ENCODE peak calls at places on chromosomes 13 and 19, in six cellular contexts. One of them, this sample, is unnamed.
A peak's percentile ranks its signal among the peaks of the same experiment; 100 is the strongest.

GRCh38 chr13:23671902-23672301 is 101.7 kb downstream of the TNFRSF19 start:
- DNase-seq in lower leg skin: no peak
- DNase-seq in transverse colon: no peak
- DNase-seq in IMR-90: peak; percentile 95
- DNase-seq in stomach: no peak
- DNase-seq in breast epithelium: no peak
- DNase-seq in this sample: no peak

GRCh38 chr13:77009011-77009410 is 17.1 kb downstream of the CLN5 start:
- DNase-seq in lower leg skin: no peak
- DNase-seq in transverse colon: no peak
- DNase-seq in IMR-90: peak; percentile 15
- DNase-seq in stomach: no peak
- DNase-seq in breast epithelium: no peak
- DNase-seq in this sample: no peak

GRCh38 chr13:75521956-75522355 is 15.7 kb downstream of the COMMD6 start:
- DNase-seq in lower leg skin: no peak
- DNase-seq in transverse colon: no peak
- DNase-seq in IMR-90: no peak
- DNase-seq in stomach: no peak
- DNase-seq in breast epithelium: no peak
- DNase-seq in this sample: no peak

GRCh38 chr13:98576215-98576945 is 527 bp downstream of the STK24 start:
- DNase-seq in lower leg skin: no peak
- DNase-seq in transverse colon: peak; percentile 70
- DNase-seq in IMR-90: no peak
- DNase-seq in stomach: peak; percentile 59
- DNase-seq in breast epithelium: peak; percentile 50
- DNase-seq in this sample: peak; percentile 81

GRCh38 chr13:73215807-73216206 is 157.0 kb downstream of the KLF5 start:
- DNase-seq in lower leg skin: no peak
- DNase-seq in transverse colon: peak; percentile 26
- DNase-seq in IMR-90: peak; percentile 26
- DNase-seq in stomach: peak; percentile 38
- DNase-seq in breast epithelium: peak; percentile 69
- DNase-seq in this sample: no peak

GRCh38 chr13:110126391-110126961 is 180.5 kb downstream of the COL4A1 start:
- DNase-seq in lower leg skin: no peak
- DNase-seq in transverse colon: no peak
- DNase-seq in IMR-90: peak; percentile 98
- DNase-seq in stomach: no peak
- DNase-seq in breast epithelium: peak; percentile 80
- DNase-seq in this sample: no peak

GRCh38 chr13:64855506-64855905 is 2374.6 kb downstream of the PCDH9 start:
- DNase-seq in lower leg skin: no peak
- DNase-seq in transverse colon: no peak
- DNase-seq in IMR-90: peak; percentile 37
- DNase-seq in stomach: no peak
- DNase-seq in breast epithelium: no peak
- DNase-seq in this sample: no peak

GRCh38 chr13:31896427-31896826 is 135.1 kb upstream of the FRY start:
- DNase-seq in lower leg skin: peak; percentile 51
- DNase-seq in transverse colon: no peak
- DNase-seq in IMR-90: peak; percentile 63
- DNase-seq in stomach: no peak
- DNase-seq in breast epithelium: no peak
- DNase-seq in this sample: peak; percentile 24

GRCh38 chr19:23273022-23273593 is 22.9 kb upstream of the ZNF724 start:
- DNase-seq in lower leg skin: no peak
- DNase-seq in transverse colon: peak; percentile 21
- DNase-seq in IMR-90: no peak
- DNase-seq in stomach: no peak
- DNase-seq in breast epithelium: no peak
- DNase-seq in this sample: peak; percentile 49

GRCh38 chr19:1840541-1841115 is 7.7 kb downstream of the REXO1 start:
- DNase-seq in lower leg skin: no peak
- DNase-seq in transverse colon: no peak
- DNase-seq in IMR-90: no peak
- DNase-seq in stomach: no peak
- DNase-seq in breast epithelium: no peak
- DNase-seq in this sample: no peak

GRCh38 chr19:1837222-1837565 is 11.1 kb downstream of the REXO1 start:
- DNase-seq in lower leg skin: no peak
- DNase-seq in transverse colon: no peak
- DNase-seq in IMR-90: no peak
- DNase-seq in stomach: no peak
- DNase-seq in breast epithelium: no peak
- DNase-seq in this sample: no peak

GRCh38 chr19:1841209-1841924 is 6.9 kb downstream of the REXO1 start:
- DNase-seq in lower leg skin: no peak
- DNase-seq in transverse colon: no peak
- DNase-seq in IMR-90: no peak
- DNase-seq in stomach: no peak
- DNase-seq in breast epithelium: no peak
- DNase-seq in this sample: no peak

GRCh38 chr19:1837625-1838105 is 10.6 kb downstream of the REXO1 start:
- DNase-seq in lower leg skin: no peak
- DNase-seq in transverse colon: peak; percentile 72
- DNase-seq in IMR-90: no peak
- DNase-seq in stomach: peak; percentile 48
- DNase-seq in breast epithelium: no peak
- DNase-seq in this sample: peak; percentile 86

DNA sequence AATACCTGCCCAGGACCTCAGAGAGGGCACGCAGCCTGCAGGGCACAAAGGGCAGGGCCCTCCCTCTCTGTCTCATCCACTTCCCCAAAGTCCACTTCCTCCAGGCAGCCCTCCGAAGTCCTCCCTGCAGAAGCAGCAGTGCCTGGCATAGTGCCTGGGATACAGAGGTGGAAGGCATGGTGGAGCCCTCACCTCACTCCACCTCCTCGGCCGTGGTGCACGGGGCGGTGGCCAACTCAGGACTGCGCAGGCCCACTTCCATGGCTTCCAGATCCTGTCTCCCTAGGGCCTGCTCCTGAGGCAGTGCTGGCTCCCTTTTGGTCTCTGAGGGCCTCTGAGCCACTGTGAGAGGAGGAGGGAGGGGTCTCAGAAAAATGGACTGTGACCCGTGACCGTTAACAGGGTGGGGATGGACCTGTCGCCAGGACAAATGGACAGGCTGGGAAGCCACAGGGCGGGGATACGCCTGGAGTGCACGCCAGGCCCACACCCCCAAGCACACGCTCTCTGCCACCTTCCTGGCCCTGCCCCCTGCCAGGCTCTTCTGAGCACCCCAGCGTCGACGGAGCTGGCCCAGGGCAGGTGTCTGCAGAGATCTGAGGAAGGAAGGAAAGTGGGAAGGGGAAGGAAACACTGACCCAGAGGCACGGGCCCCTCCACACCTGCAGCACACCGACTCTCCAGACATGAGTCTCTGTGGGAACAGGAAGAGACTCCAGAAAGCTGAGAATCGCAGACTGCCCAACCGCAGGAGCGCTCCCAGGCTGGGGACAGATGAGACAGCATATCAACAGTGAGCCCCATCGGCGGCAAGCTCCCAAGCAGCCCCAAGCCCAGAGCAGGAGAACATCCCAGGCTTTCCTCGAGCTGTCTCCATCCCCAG is 8.4 kb downstream of the REXO1 start:
- DNase-seq in lower leg skin: no peak
- DNase-seq in transverse colon: peak; percentile 87
- DNase-seq in IMR-90: no peak
- DNase-seq in stomach: no peak
- DNase-seq in breast epithelium: no peak
- DNase-seq in this sample: no peak
- TF ChIP-seq POLR2A in lower leg skin: no peak
- TF ChIP-seq POLR2A in transverse colon: peak; percentile 74
- TF ChIP-seq POLR2A in IMR-90: no peak
- TF ChIP-seq POLR2A in stomach: no peak
- TF ChIP-seq POLR2A in breast epithelium: no peak
- TF ChIP-seq POLR2A in this sample: no peak

GRCh38 chr19:30719189-30719990 is 347.2 kb downstream of the ZNF536 start:
- DNase-seq in lower leg skin: no peak
- DNase-seq in transverse colon: peak; percentile 60
- DNase-seq in IMR-90: no peak
- DNase-seq in stomach: peak; percentile 62
- DNase-seq in breast epithelium: no peak
- DNase-seq in this sample: no peak
- TF ChIP-seq POLR2A in lower leg skin: no peak
- TF ChIP-seq POLR2A in transverse colon: no peak
- TF ChIP-seq POLR2A in IMR-90: no peak
- TF ChIP-seq POLR2A in stomach: no peak
- TF ChIP-seq POLR2A in breast epithelium: no peak
- TF ChIP-seq POLR2A in this sample: no peak

DNA sequence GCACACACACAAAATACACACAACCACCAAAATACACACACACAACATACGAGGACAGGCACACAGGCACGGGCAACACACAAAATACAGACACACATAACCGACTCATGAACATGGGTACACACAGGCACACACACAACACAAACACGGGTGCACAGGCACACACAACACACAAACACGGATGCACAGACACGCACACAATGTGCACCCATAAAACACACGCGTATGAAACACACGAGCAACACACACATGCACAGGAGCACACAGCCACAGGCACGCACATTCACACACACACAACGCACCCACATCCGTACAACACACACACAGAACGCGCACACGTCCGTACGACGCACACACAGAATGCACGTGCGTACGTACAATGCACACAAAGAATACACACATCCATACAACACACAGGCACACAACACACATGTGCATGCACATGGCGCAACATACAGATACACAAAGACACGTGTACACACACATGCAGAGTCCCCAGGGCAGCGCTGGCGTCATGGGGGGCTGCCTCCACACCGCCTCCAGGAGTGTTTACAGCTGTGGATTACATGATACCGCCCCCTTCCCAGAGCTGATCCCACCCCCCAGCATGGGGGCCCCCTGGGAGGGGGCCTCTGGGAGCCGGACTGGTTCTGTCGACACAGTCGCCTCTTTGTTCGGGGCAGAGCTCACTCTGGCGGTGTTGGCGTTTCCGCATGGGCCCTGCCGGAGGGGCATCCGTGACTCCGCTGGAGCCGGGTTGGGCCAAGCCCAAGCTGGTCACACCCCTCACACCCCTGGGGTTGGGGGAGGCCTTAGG is 2.9 kb downstream of the SBNO2 start:
- DNase-seq in lower leg skin: no peak
- DNase-seq in transverse colon: no peak
- DNase-seq in IMR-90: no peak
- DNase-seq in stomach: no peak
- DNase-seq in breast epithelium: no peak
- DNase-seq in this sample: no peak
- TF ChIP-seq POLR2A in lower leg skin: no peak
- TF ChIP-seq POLR2A in transverse colon: no peak
- TF ChIP-seq POLR2A in IMR-90: no peak
- TF ChIP-seq POLR2A in stomach: no peak
- TF ChIP-seq POLR2A in breast epithelium: no peak
- TF ChIP-seq POLR2A in this sample: no peak

GRCh38 chr19:34733266-34733825 is 697 bp upstream of the ZNF181 start:
- DNase-seq in lower leg skin: peak; percentile 53
- DNase-seq in transverse colon: no peak
- DNase-seq in IMR-90: no peak
- DNase-seq in stomach: no peak
- DNase-seq in breast epithelium: no peak
- DNase-seq in this sample: peak; percentile 81
- TF ChIP-seq POLR2A in lower leg skin: no peak
- TF ChIP-seq POLR2A in transverse colon: peak; percentile 30
- TF ChIP-seq POLR2A in IMR-90: no peak
- TF ChIP-seq POLR2A in stomach: no peak
- TF ChIP-seq POLR2A in breast epithelium: no peak
- TF ChIP-seq POLR2A in this sample: peak; percentile 76

DNA sequence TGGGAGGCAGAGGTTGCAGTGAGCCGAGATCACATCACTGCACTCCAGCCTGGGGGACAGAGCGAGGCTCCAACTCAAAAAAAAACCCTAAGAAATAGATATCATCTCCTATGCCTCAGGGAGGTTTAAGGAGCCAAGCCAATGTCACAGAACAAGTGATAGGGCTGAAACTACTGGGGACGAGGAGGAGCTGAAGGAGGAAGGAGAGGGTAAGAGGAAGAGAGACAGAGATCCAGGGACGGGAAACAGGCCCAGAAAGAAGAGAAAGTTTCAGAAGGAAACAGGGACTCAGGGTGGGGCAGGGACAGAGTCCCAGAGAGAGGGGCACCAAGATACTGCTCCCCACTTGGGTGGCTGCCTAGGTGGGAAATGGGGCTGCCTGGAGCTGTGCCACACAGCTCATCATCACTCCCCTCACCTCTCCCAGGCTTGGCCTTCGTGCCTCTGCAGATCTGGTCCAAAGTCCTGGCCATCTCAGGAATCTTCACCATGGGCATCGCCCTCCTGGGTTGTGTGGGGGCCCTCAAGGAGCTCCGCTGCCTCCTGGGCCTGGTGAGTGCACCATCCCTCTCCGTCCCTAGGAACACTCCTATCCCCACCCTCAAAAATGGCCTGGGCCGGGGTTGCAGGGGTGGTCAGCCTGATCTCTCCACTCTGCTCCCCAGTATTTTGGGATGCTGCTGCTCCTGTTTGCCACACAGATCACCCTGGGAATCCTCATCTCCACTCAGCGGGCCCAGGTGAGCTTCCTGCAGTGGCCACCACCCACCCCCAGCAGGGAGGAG is 1.5 kb downstream of the CD37 start:
- DNase-seq in lower leg skin: no peak
- DNase-seq in transverse colon: no peak
- DNase-seq in IMR-90: no peak
- DNase-seq in stomach: no peak
- DNase-seq in breast epithelium: peak; percentile 13
- DNase-seq in this sample: no peak
- TF ChIP-seq POLR2A in lower leg skin: no peak
- TF ChIP-seq POLR2A in transverse colon: no peak
- TF ChIP-seq POLR2A in IMR-90: no peak
- TF ChIP-seq POLR2A in stomach: no peak
- TF ChIP-seq POLR2A in breast epithelium: no peak
- TF ChIP-seq POLR2A in this sample: no peak

DNA sequence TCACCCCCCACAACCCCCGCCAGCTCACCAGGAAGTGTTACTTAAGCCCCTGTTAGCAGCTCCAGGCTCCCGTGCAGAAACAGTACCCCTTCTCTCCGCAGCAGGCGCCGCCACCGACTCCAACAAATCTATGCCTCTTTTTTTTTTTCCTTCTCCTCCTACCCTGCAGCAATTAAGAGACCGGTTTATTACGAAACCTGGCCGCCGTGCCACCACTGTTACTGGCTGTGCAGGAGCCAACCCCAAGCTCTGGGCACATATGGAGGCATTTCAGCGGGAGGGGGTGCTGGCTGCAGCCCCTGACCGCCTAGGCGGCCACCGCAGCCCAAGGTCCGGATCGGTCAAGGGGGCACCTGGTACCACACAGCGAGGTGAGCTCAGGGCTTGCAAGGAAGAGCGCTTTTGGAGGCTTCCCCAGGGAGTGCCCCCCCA is 2.4 kb downstream of the GADD45B start:
- DNase-seq in lower leg skin: peak; percentile 75
- DNase-seq in transverse colon: peak; percentile 83
- DNase-seq in IMR-90: peak; percentile 64
- DNase-seq in stomach: peak; percentile 82
- DNase-seq in breast epithelium: peak; percentile 89
- DNase-seq in this sample: no peak
- TF ChIP-seq POLR2A in lower leg skin: no peak
- TF ChIP-seq POLR2A in transverse colon: peak; percentile 50
- TF ChIP-seq POLR2A in IMR-90: no peak
- TF ChIP-seq POLR2A in stomach: no peak
- TF ChIP-seq POLR2A in breast epithelium: no peak
- TF ChIP-seq POLR2A in this sample: no peak

GRCh38 chr19:35641515-35642151 is at the start of gene ETV2:
- DNase-seq in lower leg skin: no peak
- DNase-seq in transverse colon: peak; percentile 34
- DNase-seq in IMR-90: peak; percentile 42
- DNase-seq in stomach: peak; percentile 30
- DNase-seq in breast epithelium: no peak
- DNase-seq in this sample: peak; percentile 63
- TF ChIP-seq POLR2A in lower leg skin: no peak
- TF ChIP-seq POLR2A in transverse colon: no peak
- TF ChIP-seq POLR2A in IMR-90: no peak
- TF ChIP-seq POLR2A in stomach: no peak
- TF ChIP-seq POLR2A in breast epithelium: no peak
- TF ChIP-seq POLR2A in this sample: no peak

GRCh38 chr19:1239796-1240737 is 1.5 kb upstream of the ATP5F1D start:
- DNase-seq in lower leg skin: peak; percentile 69
- DNase-seq in transverse colon: peak; percentile 88
- DNase-seq in IMR-90: peak; percentile 92
- DNase-seq in stomach: peak; percentile 85
- DNase-seq in breast epithelium: peak; percentile 84
- DNase-seq in this sample: peak; percentile 96
- TF ChIP-seq POLR2A in lower leg skin: no peak
- TF ChIP-seq POLR2A in transverse colon: no peak
- TF ChIP-seq POLR2A in IMR-90: peak; percentile 63
- TF ChIP-seq POLR2A in stomach: no peak
- TF ChIP-seq POLR2A in breast epithelium: no peak
- TF ChIP-seq POLR2A in this sample: no peak